ENCODE peak calls at places on chromosomes 7 and 10, in nine cellular contexts. One of them, this sample, is unnamed.

GRCh38 chr7:23385120-23385519 is 85.2 kb downstream of the IGF2BP3 start:
- DNase-seq in thoracic aorta: no peak
- DNase-seq in NCI-H1092: no peak
- DNase-seq in stimulated activated CD4-positive, alpha-beta T cell treated with anti-CD3 and anti-CD28 coated beads, Interleukin-12 subunit alpha, Interleukin-12 subunit beta, amount 100 ng/mL, for 4 hours: no peak
- DNase-seq in mesendoderm: no peak
- DNase-seq in AG04450: no peak
- DNase-seq in AML-193: no peak
- DNase-seq in effector memory CD8-positive, alpha-beta T cell: no peak
- DNase-seq in coronary artery: no peak
- DNase-seq in this sample: no peak

GRCh38 chr10:103687718-103688117 is 167.7 kb downstream of the SH3PXD2A start:
- DNase-seq in effector memory CD8-positive, alpha-beta T cell: no peak
- DNase-seq in coronary artery: no peak
- DNase-seq in thoracic aorta: no peak
- DNase-seq in AML-193: no peak
- DNase-seq in NCI-H1092: no peak
- DNase-seq in stimulated activated CD4-positive, alpha-beta T cell treated with anti-CD3 and anti-CD28 coated beads, Interleukin-12 subunit alpha, Interleukin-12 subunit beta, amount 100 ng/mL, for 4 hours: no peak
- DNase-seq in mesendoderm: no peak
- DNase-seq in AG04450: no peak
- DNase-seq in this sample: no peak

GRCh38 chr7:144761493-144761892 is 74.4 kb downstream of the TPK1 start:
- DNase-seq in stimulated activated CD4-positive, alpha-beta T cell treated with anti-CD3 and anti-CD28 coated beads, Interleukin-12 subunit alpha, Interleukin-12 subunit beta, amount 100 ng/mL, for 4 hours: no peak
- DNase-seq in thoracic aorta: no peak
- DNase-seq in coronary artery: no peak
- DNase-seq in AML-193: no peak
- DNase-seq in mesendoderm: no peak
- DNase-seq in NCI-H1092: no peak
- DNase-seq in effector memory CD8-positive, alpha-beta T cell: no peak
- DNase-seq in AG04450: no peak
- DNase-seq in this sample: no peak

GRCh38 chr7:21137640-21138039 is 290.2 kb upstream of the SP4 start:
- DNase-seq in mesendoderm: no peak
- DNase-seq in stimulated activated CD4-positive, alpha-beta T cell treated with anti-CD3 and anti-CD28 coated beads, Interleukin-12 subunit alpha, Interleukin-12 subunit beta, amount 100 ng/mL, for 4 hours: no peak
- DNase-seq in NCI-H1092: no peak
- DNase-seq in coronary artery: no peak
- DNase-seq in thoracic aorta: no peak
- DNase-seq in AML-193: no peak
- DNase-seq in effector memory CD8-positive, alpha-beta T cell: no peak
- DNase-seq in AG04450: no peak
- DNase-seq in this sample: no peak

GRCh38 chr7:139572071-139572470 is 48.6 kb downstream of the CLEC2L start:
- DNase-seq in coronary artery: peak; percentile 43
- DNase-seq in effector memory CD8-positive, alpha-beta T cell: no peak
- DNase-seq in stimulated activated CD4-positive, alpha-beta T cell treated with anti-CD3 and anti-CD28 coated beads, Interleukin-12 subunit alpha, Interleukin-12 subunit beta, amount 100 ng/mL, for 4 hours: no peak
- DNase-seq in mesendoderm: no peak
- DNase-seq in AG04450: no peak
- DNase-seq in AML-193: no peak
- DNase-seq in NCI-H1092: no peak
- DNase-seq in thoracic aorta: no peak
- DNase-seq in this sample: no peak

GRCh38 chr7:128167316-128167691 is 73.8 kb upstream of the LEP start:
- DNase-seq in NCI-H1092: peak; percentile 59
- DNase-seq in thoracic aorta: no peak
- DNase-seq in mesendoderm: peak; percentile 60
- DNase-seq in effector memory CD8-positive, alpha-beta T cell: no peak
- DNase-seq in stimulated activated CD4-positive, alpha-beta T cell treated with anti-CD3 and anti-CD28 coated beads, Interleukin-12 subunit alpha, Interleukin-12 subunit beta, amount 100 ng/mL, for 4 hours: peak; percentile 3
- DNase-seq in coronary artery: no peak
- DNase-seq in AML-193: no peak
- DNase-seq in AG04450: no peak
- DNase-seq in this sample: no peak

GRCh38 chr10:6755891-6756460 is 175.9 kb upstream of the PRKCQ start:
- DNase-seq in AG04450: peak; percentile 54
- DNase-seq in thoracic aorta: no peak
- DNase-seq in stimulated activated CD4-positive, alpha-beta T cell treated with anti-CD3 and anti-CD28 coated beads, Interleukin-12 subunit alpha, Interleukin-12 subunit beta, amount 100 ng/mL, for 4 hours: no peak
- DNase-seq in effector memory CD8-positive, alpha-beta T cell: no peak
- DNase-seq in coronary artery: no peak
- DNase-seq in mesendoderm: no peak
- DNase-seq in AML-193: no peak
- DNase-seq in NCI-H1092: no peak
- DNase-seq in this sample: no peak

GRCh38 chr7:157013602-157014549 is 3.4 kb upstream of the MNX1 start:
- DNase-seq in effector memory CD8-positive, alpha-beta T cell: no peak
- DNase-seq in AG04450: no peak
- DNase-seq in AML-193: no peak
- DNase-seq in mesendoderm: peak; percentile 79
- DNase-seq in stimulated activated CD4-positive, alpha-beta T cell treated with anti-CD3 and anti-CD28 coated beads, Interleukin-12 subunit alpha, Interleukin-12 subunit beta, amount 100 ng/mL, for 4 hours: no peak
- DNase-seq in thoracic aorta: no peak
- DNase-seq in NCI-H1092: no peak
- DNase-seq in coronary artery: no peak
- DNase-seq in this sample: peak; percentile 54

GRCh38 chr7:99013266-99014112 is 130.4 kb downstream of the SMURF1 start:
- DNase-seq in effector memory CD8-positive, alpha-beta T cell: no peak
- DNase-seq in AG04450: no peak
- DNase-seq in stimulated activated CD4-positive, alpha-beta T cell treated with anti-CD3 and anti-CD28 coated beads, Interleukin-12 subunit alpha, Interleukin-12 subunit beta, amount 100 ng/mL, for 4 hours: no peak
- DNase-seq in AML-193: no peak
- DNase-seq in NCI-H1092: no peak
- DNase-seq in mesendoderm: no peak
- DNase-seq in thoracic aorta: no peak
- DNase-seq in coronary artery: peak; percentile 69
- DNase-seq in this sample: no peak